ENCODE peak calls at places on chromosomes 1 and 21, in six cellular contexts. V is activated T-helper 1 cell treated with anti-CD3 and anti-CD28 coated beads, Interleukin-12 subunit alpha, Interleukin-12 subunit beta, Interleukin-2, Interleukin-4 antibody, amounts not matched to agents 30 ng/mL and 10 ng/mL and 1 ng/mL, durations not matched to agents 14 hours and 24 hours and 36 hours; F is NCI-H2227 treated with DMSO at 0.1 percent for 48 hours; M is GM04504; B is T-helper 17 cell; G is iPS-NIHi11. T is an unnamed sample.

GRCh38 chr1:111729271-111729921 is 9.8 kb downstream of the INKA2 start:
- DNase-seq in V (no peak), F (no peak), M (no peak), B (no peak), G (no peak), T (no peak)

GRCh38 chr1:94783342-94784264 is 36.6 kb upstream of the SLC44A3 start:
- DNase-seq in V (no peak), F (no peak), M (peak; percentile 90), B (no peak), G (peak; percentile 19), T (no peak)

GRCh38 chr1:182235952-182236650 is 155.5 kb downstream of the GLUL start:
- DNase-seq in V (no peak), F (peak; percentile 56), M (no peak), B (no peak), G (no peak), T (no peak)

GRCh38 chr1:198936371-198937083 is 297.7 kb downstream of the PTPRC start:
- DNase-seq in V (no peak), F (peak; percentile 53), M (peak; percentile 11), B (no peak), G (no peak), T (no peak)

GRCh38 chr1:186864296-186864695 is 35.5 kb downstream of the PLA2G4A start:
- DNase-seq in V (no peak), F (no peak), M (peak; percentile 3), B (no peak), G (no peak), T (no peak)

GRCh38 chr21:15809818-15810217 is 80.0 kb downstream of the USP25 start:
- DNase-seq in V (no peak), F (no peak), M (no peak), B (no peak), G (no peak), T (no peak)

GRCh38 chr1:74517599-74518051 is 5.2 kb upstream of the LRRC53 start:
- DNase-seq in V (no peak), F (no peak), M (no peak), B (no peak), G (no peak), T (peak; percentile 24)

GRCh38 chr1:18480315-18481189 is at the start of gene KLHDC7A:
- DNase-seq in V (no peak), F (no peak), M (no peak), B (no peak), G (peak; percentile 90), T (no peak)

GRCh38 chr1:101820080-101820479 is 176.6 kb downstream of the OLFM3 start:
- DNase-seq in V (no peak), F (no peak), M (peak; percentile 3), B (no peak), G (peak; percentile 22), T (no peak)

GRCh38 chr1:2543543-2544092 is 12.6 kb upstream of the TNFRSF14 start:
- DNase-seq in V (no peak), F (no peak), M (peak; percentile 19), B (no peak), G (no peak), T (no peak)

GRCh38 chr1:93905051-93905450 is 4.2 kb downstream of the GCLM start:
- DNase-seq in V (no peak), F (no peak), M (no peak), B (no peak), G (no peak), T (no peak)

GRCh38 chr21:35508389-35508888 is 459.3 kb upstream of the RUNX1 start:
- DNase-seq in V (no peak), F (no peak), M (peak; percentile 77), B (no peak), G (peak; percentile 40), T (no peak)

GRCh38 chr1:150364231-150365003 is 470 bp downstream of the RPRD2 start:
- DNase-seq in V (peak; percentile 72), F (peak; percentile 88), M (peak; percentile 35), B (peak; percentile 72), G (peak; percentile 73), T (peak; percentile 21)

T was measured in GM12864.